ENCODE peak calls at places on chromosomes 7 and 10, in five cellular contexts. One of them, this sample, is unnamed.

GRCh38 chr7:143284591-143285453 is at the start of gene TMEM139:
- DNase-seq in H9: peak
- DNase-seq in cardiac muscle cell: no peak
- DNase-seq in activated naive CD4-positive, alpha-beta T cell: no peak
- DNase-seq in naive thymus-derived CD4-positive, alpha-beta T cell: no peak
- DNase-seq in this sample: no peak

GRCh38 chr10:69503001-69503895 is 52.0 kb downstream of the TSPAN15 start:
- DNase-seq in activated naive CD4-positive, alpha-beta T cell: no peak
- DNase-seq in H9: no peak
- DNase-seq in naive thymus-derived CD4-positive, alpha-beta T cell: no peak
- DNase-seq in cardiac muscle cell: no peak
- DNase-seq in this sample: no peak

GRCh38 chr7:55961994-55962393 is 2.4 kb upstream of the NIPSNAP2 start:
- DNase-seq in naive thymus-derived CD4-positive, alpha-beta T cell: no peak
- DNase-seq in H9: no peak
- DNase-seq in activated naive CD4-positive, alpha-beta T cell: no peak
- DNase-seq in cardiac muscle cell: no peak
- DNase-seq in this sample: no peak

GRCh38 chr10:14382022-14382421 is 51.3 kb upstream of the FRMD4A start:
- DNase-seq in naive thymus-derived CD4-positive, alpha-beta T cell: peak
- DNase-seq in cardiac muscle cell: no peak
- DNase-seq in activated naive CD4-positive, alpha-beta T cell: peak
- DNase-seq in H9: no peak
- DNase-seq in this sample: no peak

GRCh38 chr10:42753507-42754154 is 29.0 kb upstream of the BMS1 start:
- DNase-seq in activated naive CD4-positive, alpha-beta T cell: no peak
- DNase-seq in naive thymus-derived CD4-positive, alpha-beta T cell: no peak
- DNase-seq in cardiac muscle cell: no peak
- DNase-seq in H9: no peak
- DNase-seq in this sample: no peak

GRCh38 chr7:115676080-115676479 is 354.5 kb downstream of the TFEC start:
- DNase-seq in activated naive CD4-positive, alpha-beta T cell: no peak
- DNase-seq in cardiac muscle cell: peak
- DNase-seq in naive thymus-derived CD4-positive, alpha-beta T cell: no peak
- DNase-seq in H9: no peak
- DNase-seq in this sample: no peak

GRCh38 chr10:125379592-125379991 is 219.2 kb upstream of the CTBP2 start:
- DNase-seq in activated naive CD4-positive, alpha-beta T cell: no peak
- DNase-seq in cardiac muscle cell: no peak
- DNase-seq in naive thymus-derived CD4-positive, alpha-beta T cell: no peak
- DNase-seq in H9: no peak
- DNase-seq in this sample: no peak

GRCh38 chr10:58348571-58349033 is 13.8 kb downstream of the UBE2D1 start:
- DNase-seq in cardiac muscle cell: no peak
- DNase-seq in naive thymus-derived CD4-positive, alpha-beta T cell: no peak
- DNase-seq in H9: no peak
- DNase-seq in activated naive CD4-positive, alpha-beta T cell: no peak
- DNase-seq in this sample: no peak

GRCh38 chr7:100053201-100053600 is 3.6 kb downstream of the ZSCAN21 start:
- DNase-seq in naive thymus-derived CD4-positive, alpha-beta T cell: peak
- DNase-seq in activated naive CD4-positive, alpha-beta T cell: no peak
- DNase-seq in cardiac muscle cell: peak
- DNase-seq in H9: no peak
- DNase-seq in this sample: peak

GRCh38 chr7:30027915-30028748 is at the start of gene PLEKHA8:
- DNase-seq in activated naive CD4-positive, alpha-beta T cell: peak
- DNase-seq in H9: peak
- DNase-seq in naive thymus-derived CD4-positive, alpha-beta T cell: peak
- DNase-seq in cardiac muscle cell: peak
- DNase-seq in this sample: peak

GRCh38 chr7:82194011-82194410 is 249.6 kb downstream of the CACNA2D1 start:
- DNase-seq in naive thymus-derived CD4-positive, alpha-beta T cell: no peak
- DNase-seq in cardiac muscle cell: peak
- DNase-seq in activated naive CD4-positive, alpha-beta T cell: no peak
- DNase-seq in H9: no peak
- DNase-seq in this sample: no peak

GRCh38 chr7:47227762-47228177 is 354.1 kb downstream of the TNS3 start:
- DNase-seq in activated naive CD4-positive, alpha-beta T cell: no peak
- DNase-seq in cardiac muscle cell: peak
- DNase-seq in naive thymus-derived CD4-positive, alpha-beta T cell: no peak
- DNase-seq in H9: no peak
- DNase-seq in this sample: no peak

GRCh38 chr10:69458426-69459100 is 7.3 kb downstream of the TSPAN15 start:
- DNase-seq in naive thymus-derived CD4-positive, alpha-beta T cell: no peak
- DNase-seq in H9: no peak
- DNase-seq in cardiac muscle cell: no peak
- DNase-seq in activated naive CD4-positive, alpha-beta T cell: no peak
- DNase-seq in this sample: no peak

GRCh38 chr10:102545265-102545664 is 41.5 kb downstream of the SUFU start:
- DNase-seq in naive thymus-derived CD4-positive, alpha-beta T cell: no peak
- DNase-seq in cardiac muscle cell: no peak
- DNase-seq in activated naive CD4-positive, alpha-beta T cell: no peak
- DNase-seq in H9: no peak
- DNase-seq in this sample: no peak

GRCh38 chr7:94274828-94275227 is 119.9 kb upstream of the COL1A2 start:
- DNase-seq in H9: no peak
- DNase-seq in cardiac muscle cell: no peak
- DNase-seq in naive thymus-derived CD4-positive, alpha-beta T cell: no peak
- DNase-seq in activated naive CD4-positive, alpha-beta T cell: no peak
- DNase-seq in this sample: no peak

GRCh38 chr10:47261121-47261520 is 38.9 kb upstream of the GDF10 start:
- DNase-seq in H9: no peak
- DNase-seq in activated naive CD4-positive, alpha-beta T cell: no peak
- DNase-seq in cardiac muscle cell: no peak
- DNase-seq in naive thymus-derived CD4-positive, alpha-beta T cell: peak
- DNase-seq in this sample: peak

GRCh38 chr10:46290101-46290884 is 3.5 kb downstream of the ANTXRL start:
- DNase-seq in cardiac muscle cell: no peak
- DNase-seq in activated naive CD4-positive, alpha-beta T cell: no peak
- DNase-seq in H9: no peak
- DNase-seq in naive thymus-derived CD4-positive, alpha-beta T cell: no peak
- DNase-seq in this sample: peak

GRCh38 chr10:8043569-8044306 is 10.8 kb upstream of the GATA3 start:
- DNase-seq in naive thymus-derived CD4-positive, alpha-beta T cell: peak
- DNase-seq in H9: peak
- DNase-seq in cardiac muscle cell: no peak
- DNase-seq in activated naive CD4-positive, alpha-beta T cell: no peak
- DNase-seq in this sample: peak

GRCh38 chr7:27173412-27174076 is 576 bp downstream of the HOXA10 start:
- DNase-seq in cardiac muscle cell: no peak
- DNase-seq in activated naive CD4-positive, alpha-beta T cell: no peak
- DNase-seq in naive thymus-derived CD4-positive, alpha-beta T cell: no peak
- DNase-seq in H9: peak
- DNase-seq in this sample: peak

GRCh38 chr7:144691240-144691639 is 144.6 kb downstream of the TPK1 start:
- DNase-seq in naive thymus-derived CD4-positive, alpha-beta T cell: no peak
- DNase-seq in H9: no peak
- DNase-seq in cardiac muscle cell: no peak
- DNase-seq in activated naive CD4-positive, alpha-beta T cell: no peak
- DNase-seq in this sample: no peak

GRCh38 chr10:70480254-70480861 is 1.8 kb downstream of the PALD1 start:
- DNase-seq in naive thymus-derived CD4-positive, alpha-beta T cell: peak
- DNase-seq in activated naive CD4-positive, alpha-beta T cell: peak
- DNase-seq in H9: no peak
- DNase-seq in cardiac muscle cell: no peak
- DNase-seq in this sample: peak

GRCh38 chr10:84065764-84066163 is 73.5 kb upstream of the GHITM start:
- DNase-seq in cardiac muscle cell: no peak
- DNase-seq in H9: no peak
- DNase-seq in naive thymus-derived CD4-positive, alpha-beta T cell: no peak
- DNase-seq in activated naive CD4-positive, alpha-beta T cell: no peak
- DNase-seq in this sample: no peak

GRCh38 chr7:875476-876076 is 778 bp upstream of the GET4 start:
- DNase-seq in naive thymus-derived CD4-positive, alpha-beta T cell: no peak
- DNase-seq in cardiac muscle cell: no peak
- DNase-seq in activated naive CD4-positive, alpha-beta T cell: no peak
- DNase-seq in H9: no peak
- DNase-seq in this sample: peak

GRCh38 chr7:148800677-148801076 is 83.4 kb downstream of the EZH2 start:
- DNase-seq in cardiac muscle cell: no peak
- DNase-seq in activated naive CD4-positive, alpha-beta T cell: no peak
- DNase-seq in naive thymus-derived CD4-positive, alpha-beta T cell: no peak
- DNase-seq in H9: no peak
- DNase-seq in this sample: no peak

GRCh38 chr7:108188724-108189123 is 58.6 kb upstream of the LAMB4 start:
- DNase-seq in naive thymus-derived CD4-positive, alpha-beta T cell: no peak
- DNase-seq in cardiac muscle cell: no peak
- DNase-seq in H9: no peak
- DNase-seq in activated naive CD4-positive, alpha-beta T cell: no peak
- DNase-seq in this sample: no peak

GRCh38 chr10:119545310-119545709 is 2.8 kb upstream of the RGS10 start:
- DNase-seq in activated naive CD4-positive, alpha-beta T cell: no peak
- DNase-seq in naive thymus-derived CD4-positive, alpha-beta T cell: no peak
- DNase-seq in H9: no peak
- DNase-seq in cardiac muscle cell: no peak
- DNase-seq in this sample: no peak